ENCODE peak calls at places on chromosomes 1 and 21, in ten cellular contexts. X is neuronal stem cell, B is ELR, L is HFF-Myc, R is NCI-H1105 treated with DMSO at 0.1 percent for 48 hours, Q is GM12892, K is right atrium auricular region, G is C1 segment of cervical spinal cord, I is NCI-H2171 treated with DMSO at 0.1 percent for 48 hours, E is T-helper 2 cell. S is an unnamed sample.

GRCh38 chr1:217943361-217943760 is 312.2 kb downstream of the SPATA17 start:
- DNase-seq in X (no peak), B (no peak), L (no peak), R (no peak), Q (no peak), K (no peak), G (no peak), I (no peak), E (no peak), S (no peak)

GRCh38 chr1:8422439-8423133 is 104.7 kb downstream of the SLC45A1 start:
- DNase-seq in X (no peak), B (peak; percentile 47), L (no peak), R (no peak), Q (no peak), K (no peak), G (no peak), I (no peak), E (peak; percentile 43), S (peak; percentile 31)

GRCh38 chr1:79188371-79188770 is 181.8 kb upstream of the ADGRL4 start:
- DNase-seq in X (no peak), B (peak; percentile 78), L (no peak), R (no peak), Q (no peak), K (no peak), G (no peak), I (no peak), E (peak; percentile 5), S (no peak)

GRCh38 chr1:11316701-11317100 is 43.7 kb downstream of the UBIAD1 start:
- DNase-seq in X (no peak), B (no peak), L (no peak), R (no peak), Q (no peak), K (no peak), G (peak; percentile 41), I (peak; percentile 32), E (no peak), S (no peak)

GRCh38 chr1:166944186-166944967 is 31.0 kb downstream of the ILDR2 start:
- DNase-seq in X (no peak), B (peak; percentile 78), L (no peak), R (no peak), Q (no peak), K (no peak), G (no peak), I (no peak), E (peak; percentile 70), S (no peak)

GRCh38 chr1:30379684-30380624 is 343.4 kb downstream of the MATN1 start:
- DNase-seq in X (peak; percentile 75), B (peak; percentile 73), L (peak; percentile 71), R (peak; percentile 67), Q (peak; percentile 74), K (peak; percentile 64), G (no peak), I (peak; percentile 87), E (peak; percentile 57), S (peak; percentile 56)

GRCh38 chr1:67918067-67918466 is 84.8 kb upstream of the GNG12 start:
- DNase-seq in X (no peak), B (no peak), L (no peak), R (no peak), Q (no peak), K (no peak), G (no peak), I (no peak), E (no peak), S (no peak)

GRCh38 chr1:94418664-94419655 is 771 bp downstream of the ABCD3 start:
- DNase-seq in X (no peak), B (peak; percentile 67), L (no peak), R (peak; percentile 73), Q (peak; percentile 40), K (peak; percentile 68), G (peak; percentile 74), I (peak; percentile 5), E (no peak), S (no peak)

GRCh38 chr1:22654692-22655091 is 1.7 kb downstream of the C1QB start:
- DNase-seq in X (no peak), B (peak; percentile 35), L (no peak), R (no peak), Q (no peak), K (no peak), G (no peak), I (no peak), E (no peak), S (no peak)

GRCh38 chr1:147851149-147851548 is 51.4 kb upstream of the GJA8 start:
- DNase-seq in X (no peak), B (peak; percentile 69), L (no peak), R (no peak), Q (no peak), K (no peak), G (no peak), I (no peak), E (no peak), S (no peak)

GRCh38 chr1:67514786-67515185 is 84.6 kb upstream of the SERBP1 start:
- DNase-seq in X (no peak), B (no peak), L (no peak), R (no peak), Q (no peak), K (no peak), G (no peak), I (no peak), E (no peak), S (no peak)

GRCh38 chr1:94961582-94961981 is 34.7 kb upstream of the CNN3 start:
- DNase-seq in X (no peak), B (no peak), L (no peak), R (no peak), Q (no peak), K (no peak), G (no peak), I (no peak), E (no peak), S (no peak)

GRCh38 chr21:44467859-44468195 is 12.5 kb downstream of the LRRC3 start:
- DNase-seq in X (no peak), B (no peak), L (no peak), R (no peak), Q (no peak), K (no peak), G (no peak), I (no peak), E (no peak), S (no peak)

GRCh38 chr1:218371927-218372672 is 27.0 kb downstream of the TGFB2 start:
- DNase-seq in X (no peak), B (no peak), L (peak; percentile 52), R (peak; percentile 26), Q (no peak), K (no peak), G (peak; percentile 40), I (peak; percentile 29), E (no peak), S (no peak)

GRCh38 chr1:113058861-113059441 is 14.0 kb upstream of the LRIG2 start:
- DNase-seq in X (no peak), B (no peak), L (no peak), R (peak; percentile 18), Q (no peak), K (no peak), G (no peak), I (peak; percentile 38), E (no peak), S (no peak)

GRCh38 chr1:92960395-92961130 is 699 bp downstream of the DIPK1A start:
- DNase-seq in X (peak; percentile 51), B (peak; percentile 89), L (peak; percentile 61), R (peak; percentile 83), Q (peak; percentile 53), K (peak; percentile 65), G (peak; percentile 83), I (peak; percentile 78), E (peak; percentile 90), S (peak; percentile 82)

GRCh38 chr1:28392027-28392652 is 22.6 kb downstream of the PHACTR4 start:
- DNase-seq in X (no peak), B (peak; percentile 86), L (peak; percentile 41), R (no peak), Q (no peak), K (no peak), G (no peak), I (no peak), E (no peak), S (no peak)

GRCh38 chr1:94101613-94101940 is 19.4 kb downstream of the ABCA4 start:
- DNase-seq in X (no peak), B (peak; percentile 11), L (no peak), R (no peak), Q (no peak), K (no peak), G (no peak), I (no peak), E (no peak), S (no peak)

GRCh38 chr1:147171399-147172167 is 687 bp downstream of the PRKAB2 start:
- DNase-seq in X (no peak), B (peak; percentile 36), L (no peak), R (no peak), Q (no peak), K (no peak), G (peak; percentile 3), I (peak; percentile 49), E (peak; percentile 6), S (no peak)

GRCh38 chr1:68051475-68051874 is 1.0 kb upstream of the DIRAS3 start:
- DNase-seq in X (peak; percentile 23), B (peak; percentile 5), L (peak; percentile 26), R (no peak), Q (no peak), K (peak; percentile 61), G (peak; percentile 22), I (no peak), E (no peak), S (no peak)

GRCh38 chr1:115364044-115364775 is 26.2 kb upstream of the NGF start:
- DNase-seq in X (no peak), B (no peak), L (peak; percentile 27), R (no peak), Q (no peak), K (no peak), G (no peak), I (no peak), E (no peak), S (no peak)

GRCh38 chr1:111920221-111921024 is 69.0 kb downstream of the KCND3 start:
- DNase-seq in X (no peak), B (no peak), L (peak; percentile 6), R (peak; percentile 71), Q (no peak), K (no peak), G (peak; percentile 30), I (peak; percentile 82), E (no peak), S (no peak)

GRCh38 chr1:237467320-237467719 is 423.4 kb downstream of the ZP4 start:
- DNase-seq in X (no peak), B (no peak), L (no peak), R (no peak), Q (no peak), K (no peak), G (no peak), I (no peak), E (no peak), S (no peak)

GRCh38 chr21:39282911-39283310 is 30.5 kb downstream of the BRWD1 start:
- DNase-seq in X (no peak), B (no peak), L (no peak), R (no peak), Q (no peak), K (no peak), G (no peak), I (no peak), E (no peak), S (no peak)

GRCh38 chr1:231093158-231093922 is 53.3 kb upstream of the FAM89A start:
- DNase-seq in X (peak; percentile 66), B (no peak), L (no peak), R (no peak), Q (no peak), K (peak; percentile 49), G (peak; percentile 28), I (no peak), E (no peak), S (no peak)

GRCh38 chr1:214220891-214221290 is 60.1 kb upstream of the SMYD2 start:
- DNase-seq in X (no peak), B (no peak), L (no peak), R (no peak), Q (no peak), K (no peak), G (no peak), I (no peak), E (no peak), S (no peak)

GRCh38 chr1:184223216-184223615 is 163.6 kb upstream of the C1orf21 start:
- DNase-seq in X (no peak), B (no peak), L (no peak), R (no peak), Q (no peak), K (no peak), G (no peak), I (no peak), E (peak; percentile 26), S (no peak)

GRCh38 chr1:99268021-99268420 is 3.7 kb downstream of the PLPPR4 start:
- DNase-seq in X (no peak), B (no peak), L (no peak), R (no peak), Q (no peak), K (no peak), G (no peak), I (no peak), E (no peak), S (no peak)